ENCODE peak calls at places on chromosome 2, in seven cellular contexts. Q is left ventricle myocardium inferior, S is lung, E is PC-3, C is psoas muscle, A is B cell, N is NB4. H is an unnamed sample.

GRCh38 chr2:18299423-18300212 is 260.8 kb downstream of the RDH14 start:
- DNase-seq in Q (no peak), S (no peak), E (peak), C (no peak), A (no peak), N (no peak), H (no peak)

GRCh38 chr2:196821195-196821594 is 12.0 kb upstream of the C2orf66 start:
- DNase-seq in Q (no peak), S (no peak), E (no peak), C (no peak), A (no peak), N (peak), H (no peak)

GRCh38 chr2:29579495-29580178 is 341.7 kb downstream of the ALK start:
- DNase-seq in Q (no peak), S (no peak), E (peak), C (no peak), A (no peak), N (no peak), H (no peak)

GRCh38 chr2:19775838-19776237 is 125.9 kb downstream of the TTC32 start:
- DNase-seq in Q (no peak), S (no peak), E (peak), C (no peak), A (no peak), N (no peak), H (no peak)

GRCh38 chr2:126752876-126753275 is 96.9 kb downstream of the GYPC start:
- DNase-seq in Q (no peak), S (no peak), E (no peak), C (no peak), A (no peak), N (no peak), H (peak)

GRCh38 chr2:156199588-156199987 is 132.9 kb downstream of the NR4A2 start:
- DNase-seq in Q (no peak), S (no peak), E (peak), C (no peak), A (no peak), N (no peak), H (no peak)

GRCh38 chr2:199983534-199983933 is 28.2 kb downstream of the MAIP1 start:
- DNase-seq in Q (no peak), S (no peak), E (no peak), C (no peak), A (no peak), N (no peak), H (no peak)

GRCh38 chr2:218802595-218802994 is 20.6 kb downstream of the CYP27A1 start:
- DNase-seq in Q (no peak), S (no peak), E (no peak), C (no peak), A (no peak), N (no peak), H (no peak)

GRCh38 chr2:18119883-18120282 is 241.4 kb downstream of the KCNS3 start:
- DNase-seq in Q (no peak), S (no peak), E (no peak), C (peak), A (no peak), N (no peak), H (no peak)

GRCh38 chr2:113208995-113209868 is 35.5 kb downstream of the PSD4 start:
- DNase-seq in Q (no peak), S (no peak), E (no peak), C (no peak), A (no peak), N (no peak), H (no peak)

GRCh38 chr2:176188218-176188968 is at the start of gene HOXD1:
- DNase-seq in Q (no peak), S (peak), E (peak), C (no peak), A (peak), N (no peak), H (no peak)

GRCh38 chr2:8511868-8512612 is 169.8 kb upstream of the ID2 start:
- DNase-seq in Q (no peak), S (no peak), E (peak), C (no peak), A (no peak), N (peak), H (no peak)

GRCh38 chr2:156065912-156066311 is 266.6 kb downstream of the NR4A2 start:
- DNase-seq in Q (no peak), S (no peak), E (peak), C (no peak), A (no peak), N (peak), H (no peak)

GRCh38 chr2:26333286-26333685 is 12.7 kb upstream of the SELENOI start:
- DNase-seq in Q (no peak), S (no peak), E (no peak), C (no peak), A (no peak), N (no peak), H (no peak)

DNA sequence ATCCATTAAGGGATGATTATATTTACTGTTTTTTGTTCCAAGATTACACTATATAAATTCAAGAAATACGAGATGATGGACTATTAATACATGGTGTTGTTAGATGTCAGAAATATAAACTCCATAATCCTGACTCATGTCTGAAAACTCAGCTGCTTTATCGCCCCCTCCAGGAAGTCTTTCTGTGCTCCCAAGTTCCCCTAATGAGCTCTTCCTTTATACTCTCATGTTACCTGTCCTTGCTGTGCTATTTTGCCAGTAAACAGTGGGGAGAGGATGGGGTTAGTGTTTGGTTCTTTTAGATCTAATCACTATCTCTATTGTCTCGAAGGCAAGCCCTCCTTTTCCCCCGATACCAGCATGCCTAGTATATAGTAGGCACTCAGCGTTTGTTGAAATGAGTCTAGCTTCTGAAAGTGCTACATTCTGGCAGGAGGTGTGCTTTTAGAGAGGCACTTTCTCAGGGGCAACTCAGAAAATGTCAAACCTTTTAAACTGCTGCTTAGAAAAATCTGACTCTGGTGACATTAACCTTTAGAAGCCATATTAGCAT is 21.4 kb upstream of the BARD1 start:
- DNase-seq in Q (no peak), S (no peak), E (peak), C (no peak), A (no peak), N (peak), H (no peak)
- TF ChIP-seq CTCF in Q (peak), S (no peak), E (peak), C (peak), A (peak), N (peak), H (peak)

GRCh38 chr2:240358080-240358479 is 77.4 kb upstream of the GPC1 start:
- DNase-seq in Q (no peak), S (no peak), E (no peak), C (no peak), A (no peak), N (no peak), H (no peak)
- TF ChIP-seq CTCF in Q (no peak), S (no peak), E (no peak), C (no peak), A (no peak), N (no peak), H (no peak)

GRCh38 chr2:76958749-76959148 is 563.4 kb downstream of the LRRTM4 start:
- DNase-seq in Q (no peak), S (no peak), E (peak), C (no peak), A (no peak), N (peak), H (no peak)

DNA sequence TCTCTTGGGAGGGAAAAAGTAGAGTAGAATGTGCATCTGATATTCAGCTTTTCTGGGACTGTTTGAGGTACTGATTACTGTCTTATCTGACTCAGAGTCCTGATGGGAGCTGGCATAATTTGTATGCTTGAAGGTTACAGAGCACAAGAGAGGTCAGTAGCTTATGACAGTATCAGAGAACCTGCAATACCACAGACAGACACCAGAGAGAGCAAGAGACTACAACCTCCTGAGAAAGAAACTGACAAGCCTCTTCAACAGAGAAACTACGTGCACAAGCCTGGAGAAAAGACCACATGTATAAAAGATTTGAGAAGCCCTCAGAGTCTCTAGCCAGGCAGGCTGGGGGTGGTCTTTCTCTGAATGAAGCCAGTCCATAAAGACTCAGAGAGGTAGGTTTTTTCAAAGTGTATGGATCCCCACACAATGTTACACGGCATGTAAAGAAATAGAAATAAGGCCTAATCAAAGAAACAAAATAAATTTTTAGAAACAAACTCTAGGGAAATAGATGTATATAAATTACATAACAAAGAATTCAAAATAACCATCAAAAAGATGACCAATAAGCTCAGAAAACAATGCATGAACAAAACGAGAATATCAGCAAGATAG is 568.3 kb downstream of the LRRTM4 start:
- DNase-seq in Q (no peak), S (peak), E (peak), C (no peak), A (no peak), N (peak), H (no peak)
- TF ChIP-seq CTCF in Q (peak), S (peak), E (peak), C (peak), A (no peak), N (peak), H (peak)

GRCh38 chr2:238015705-238016104 is 45.1 kb upstream of the SCLY start:
- DNase-seq in Q (no peak), S (no peak), E (no peak), C (no peak), A (no peak), N (no peak), H (peak)
- TF ChIP-seq CTCF in Q (peak), S (no peak), E (peak), C (no peak), A (no peak), N (peak), H (peak)

DNA sequence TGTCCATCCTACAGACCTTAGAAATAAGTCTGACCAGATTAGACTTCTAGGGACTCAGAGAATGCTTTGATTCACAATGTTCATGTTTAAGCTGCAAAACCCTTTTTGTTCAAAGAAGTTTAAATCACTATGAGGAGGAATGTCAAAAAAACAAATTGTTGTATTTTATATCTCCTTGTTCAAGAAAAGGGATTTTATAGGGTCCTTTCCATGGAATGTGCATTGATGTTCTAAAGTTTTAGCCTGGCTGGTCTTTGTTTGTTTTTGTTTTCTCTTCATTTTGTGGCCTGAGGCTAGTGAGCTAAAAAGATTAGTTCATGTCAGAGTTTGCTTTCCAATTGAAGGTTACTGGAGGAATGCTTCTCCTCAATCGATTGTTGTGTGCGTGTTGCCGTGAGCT is 77.2 kb downstream of the MGAT5 start:
- DNase-seq in Q (no peak), S (no peak), E (no peak), C (no peak), A (no peak), N (no peak), H (no peak)
- TF ChIP-seq CTCF in Q (no peak), S (no peak), E (no peak), C (no peak), A (no peak), N (no peak), H (no peak)

DNA sequence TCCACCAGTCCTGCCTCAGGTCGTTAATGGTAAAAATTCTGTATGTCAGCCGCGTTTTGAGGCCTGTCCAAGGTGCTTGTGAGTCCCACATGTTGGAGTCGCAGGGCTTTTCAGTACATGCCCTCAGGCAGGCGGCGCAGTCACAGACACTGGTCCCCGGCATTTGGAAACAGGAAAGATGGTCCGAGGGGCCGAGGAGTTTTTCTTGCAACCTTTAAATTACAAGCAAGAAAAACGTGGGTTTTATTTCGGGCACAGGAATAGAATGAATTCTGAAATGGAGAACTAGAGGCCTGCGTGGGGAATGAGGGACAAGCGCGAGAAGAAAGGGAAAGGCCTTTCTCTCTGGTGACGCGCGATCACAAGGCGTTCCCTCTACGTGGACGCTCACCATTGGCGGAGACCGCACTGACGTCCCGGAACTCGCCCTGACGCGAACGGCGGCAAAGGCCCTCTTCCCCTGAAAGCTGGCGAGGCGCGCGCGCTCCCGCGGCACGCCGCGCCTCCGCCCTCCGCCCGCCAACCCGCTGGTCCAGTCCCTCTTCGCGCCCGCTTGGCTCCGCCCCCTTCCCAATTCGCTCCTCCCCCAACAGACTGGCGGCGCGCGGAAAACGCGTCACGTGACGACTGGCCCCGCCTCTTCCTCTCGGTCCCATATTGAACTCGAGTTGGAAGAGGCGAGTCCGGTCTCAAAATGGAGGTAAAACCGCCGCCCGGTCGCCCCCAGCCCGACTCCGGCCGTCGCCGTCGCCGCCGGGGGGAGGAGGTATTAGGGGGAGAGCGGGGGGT is at the start of gene HNRNPA3:
- DNase-seq in Q (peak), S (peak), E (peak), C (peak), A (peak), N (peak), H (peak)
- TF ChIP-seq CTCF in Q (peak), S (no peak), E (no peak), C (no peak), A (no peak), N (no peak), H (peak)

DNA sequence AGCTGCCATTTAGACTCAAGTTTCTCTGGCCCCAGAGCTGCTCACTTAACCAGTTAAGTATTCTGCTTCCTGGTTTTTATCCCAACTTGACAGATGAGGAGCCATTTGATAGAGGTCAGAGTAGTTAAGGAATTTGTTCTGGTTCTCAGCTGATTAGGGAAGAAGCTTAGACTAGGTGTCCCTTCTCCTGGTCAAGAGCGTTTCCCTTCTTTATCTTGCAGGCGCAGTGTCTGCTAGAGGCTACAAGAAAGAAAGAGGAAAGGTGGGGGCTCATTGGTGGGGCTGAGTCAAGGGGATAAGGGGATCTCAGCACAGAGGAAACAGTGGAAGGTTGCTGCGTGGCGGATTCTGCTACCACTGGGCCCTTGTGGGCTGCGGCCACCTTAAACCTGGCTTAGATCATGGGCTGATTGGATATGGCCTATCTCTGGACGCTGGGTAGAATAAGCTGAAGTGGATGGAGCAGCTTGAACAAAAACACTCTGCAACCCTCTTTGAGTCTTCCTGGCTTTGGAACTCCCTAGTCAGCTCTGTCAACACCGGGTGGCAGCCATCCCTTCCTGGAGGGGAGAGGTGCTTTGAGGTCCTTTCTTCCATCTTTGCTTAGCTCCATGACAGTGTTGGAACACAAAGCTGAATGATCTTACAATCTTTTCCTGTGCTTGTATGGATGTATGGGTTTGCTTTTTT is 70.8 kb downstream of the QPCT start:
- DNase-seq in Q (no peak), S (no peak), E (peak), C (no peak), A (no peak), N (peak), H (no peak)
- TF ChIP-seq CTCF in Q (no peak), S (no peak), E (peak), C (no peak), A (no peak), N (peak), H (peak)

DNA sequence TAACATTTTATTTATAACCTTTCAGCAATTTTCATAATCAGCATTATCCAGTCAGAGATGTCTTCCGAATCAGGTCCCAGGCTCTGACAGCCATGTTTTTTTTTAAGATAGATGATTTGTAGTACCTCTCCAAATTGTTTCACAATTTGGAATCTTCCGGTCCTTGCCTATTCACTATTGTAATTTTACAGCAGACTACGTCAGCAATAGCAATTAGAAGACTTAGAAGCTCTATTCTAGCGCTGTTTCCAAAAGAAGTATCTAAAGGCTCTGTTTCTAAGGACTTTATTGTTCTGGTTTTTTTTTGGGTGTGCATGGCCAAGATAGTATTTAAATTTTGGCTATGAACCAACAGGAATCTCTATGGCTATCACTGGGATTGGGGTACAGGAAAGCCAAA is 94.6 kb upstream of the PELI1 start:
- DNase-seq in Q (no peak), S (no peak), E (no peak), C (no peak), A (no peak), N (no peak), H (no peak)
- TF ChIP-seq CTCF in Q (no peak), S (no peak), E (no peak), C (no peak), A (no peak), N (no peak), H (no peak)

GRCh38 chr2:105896765-105897163 is 152.1 kb downstream of the NCK2 start:
- DNase-seq in Q (no peak), S (no peak), E (peak), C (no peak), A (no peak), N (no peak), H (no peak)
- TF ChIP-seq CTCF in Q (peak), S (no peak), E (peak), C (no peak), A (no peak), N (no peak), H (no peak)

GRCh38 chr2:209426432-209426831 is 2.6 kb downstream of the MAP2 start:
- DNase-seq in Q (no peak), S (peak), E (peak), C (no peak), A (no peak), N (no peak), H (no peak)

GRCh38 chr2:209422191-209422754 is 1.6 kb upstream of the MAP2 start:
- DNase-seq in Q (no peak), S (no peak), E (no peak), C (no peak), A (no peak), N (no peak), H (no peak)

GRCh38 chr2:209423562-209424541 is at the start of gene MAP2:
- DNase-seq in Q (peak), S (peak), E (peak), C (peak), A (peak), N (peak), H (peak)

GRCh38 chr2:209425082-209426071 is 1.5 kb downstream of the MAP2 start:
- DNase-seq in Q (no peak), S (no peak), E (peak), C (no peak), A (peak), N (peak), H (no peak)
- TF ChIP-seq CTCF in Q (peak), S (no peak), E (peak), C (peak), A (peak), N (peak), H (peak)

H was measured in osteocyte.